ENCODE peak calls at places on chromosomes 13 and 19, in five cellular contexts. One of them, this sample, is unnamed.

GRCh38 chr19:3699071-3699740 is 1.1 kb downstream of the PIP5K1C start:
- DNase-seq in fibroblast of lung: peak; percentile 53
- DNase-seq in aorta: peak; percentile 83
- DNase-seq in body of pancreas: peak; percentile 50
- DNase-seq in Panc1: no peak
- DNase-seq in this sample: peak; percentile 64

GRCh38 chr13:76647550-76647949 is 238.7 kb downstream of the KCTD12 start:
- DNase-seq in body of pancreas: no peak
- DNase-seq in aorta: no peak
- DNase-seq in fibroblast of lung: no peak
- DNase-seq in Panc1: no peak
- DNase-seq in this sample: no peak

GRCh38 chr13:77042566-77043177 is 15.7 kb upstream of the FBXL3 start:
- DNase-seq in aorta: no peak
- DNase-seq in fibroblast of lung: peak; percentile 11
- DNase-seq in Panc1: no peak
- DNase-seq in body of pancreas: no peak
- DNase-seq in this sample: no peak

GRCh38 chr19:3632098-3632497 is 5.5 kb upstream of the CACTIN start:
- DNase-seq in fibroblast of lung: no peak
- DNase-seq in Panc1: no peak
- DNase-seq in body of pancreas: no peak
- DNase-seq in aorta: no peak
- DNase-seq in this sample: no peak

GRCh38 chr13:35927554-35927953 is 203.6 kb downstream of the DCLK1 start:
- DNase-seq in fibroblast of lung: peak; percentile 67
- DNase-seq in aorta: no peak
- DNase-seq in Panc1: peak; percentile 4
- DNase-seq in body of pancreas: no peak
- DNase-seq in this sample: no peak

GRCh38 chr19:35498984-35499383 is 8.7 kb upstream of the KRTDAP start:
- DNase-seq in body of pancreas: no peak
- DNase-seq in aorta: no peak
- DNase-seq in Panc1: no peak
- DNase-seq in fibroblast of lung: no peak
- DNase-seq in this sample: no peak

GRCh38 chr13:42699922-42700321 is 81.5 kb upstream of the FAM216B start:
- DNase-seq in fibroblast of lung: no peak
- DNase-seq in body of pancreas: no peak
- DNase-seq in Panc1: no peak
- DNase-seq in aorta: no peak
- DNase-seq in this sample: no peak

GRCh38 chr19:7869453-7869909 is 4.7 kb downstream of the PRR36 start:
- DNase-seq in Panc1: no peak
- DNase-seq in body of pancreas: peak; percentile 76
- DNase-seq in fibroblast of lung: peak; percentile 25
- DNase-seq in aorta: no peak
- DNase-seq in this sample: no peak

GRCh38 chr13:99119686-99120085 is 81.0 kb upstream of the UBAC2 start:
- DNase-seq in aorta: no peak
- DNase-seq in body of pancreas: no peak
- DNase-seq in Panc1: no peak
- DNase-seq in fibroblast of lung: no peak
- DNase-seq in this sample: no peak

GRCh38 chr19:34274827-34275625 is 20.7 kb downstream of the GARRE1 start:
- DNase-seq in Panc1: no peak
- DNase-seq in body of pancreas: no peak
- DNase-seq in fibroblast of lung: peak; percentile 87
- DNase-seq in aorta: no peak
- DNase-seq in this sample: no peak

GRCh38 chr13:45086484-45086883 is 33.8 kb upstream of the GTF2F2 start:
- DNase-seq in Panc1: no peak
- DNase-seq in body of pancreas: no peak
- DNase-seq in aorta: no peak
- DNase-seq in fibroblast of lung: no peak
- DNase-seq in this sample: no peak

GRCh38 chr13:75359266-75359665 is 122.7 kb downstream of the TBC1D4 start:
- DNase-seq in body of pancreas: no peak
- DNase-seq in fibroblast of lung: peak; percentile 75
- DNase-seq in aorta: no peak
- DNase-seq in Panc1: no peak
- DNase-seq in this sample: no peak

GRCh38 chr19:31292639-31293185 is 56.5 kb downstream of the TSHZ3 start:
- DNase-seq in Panc1: no peak
- DNase-seq in aorta: no peak
- DNase-seq in fibroblast of lung: no peak
- DNase-seq in body of pancreas: no peak
- DNase-seq in this sample: no peak

GRCh38 chr19:44704982-44705381 is 6.0 kb downstream of the CEACAM16 start:
- DNase-seq in body of pancreas: no peak
- DNase-seq in aorta: no peak
- DNase-seq in Panc1: no peak
- DNase-seq in fibroblast of lung: no peak
- DNase-seq in this sample: no peak

GRCh38 chr13:21022056-21022693 is 39.2 kb downstream of the LATS2 start:
- DNase-seq in Panc1: no peak
- DNase-seq in aorta: no peak
- DNase-seq in fibroblast of lung: no peak
- DNase-seq in body of pancreas: no peak
- DNase-seq in this sample: peak; percentile 5
- H3K4me1 ChIP-seq in Panc1: no peaks in the 10 kb centered on the region
- H3K4me1 ChIP-seq in aorta: peaks cover 6% of the 10 kb centered on the region
- H3K4me1 ChIP-seq in fibroblast of lung: peaks cover 8% of the 10 kb centered on the region
- H3K4me1 ChIP-seq in body of pancreas: peaks cover 22% of the 10 kb centered on the region
- H3K4me1 ChIP-seq in this sample: peaks cover 48% of the 10 kb centered on the region

GRCh38 chr19:41328157-41328817 is 18.3 kb downstream of the CCDC97 start:
- DNase-seq in Panc1: no peak
- DNase-seq in fibroblast of lung: peak; percentile 34
- DNase-seq in body of pancreas: no peak
- DNase-seq in aorta: no peak
- DNase-seq in this sample: no peak

GRCh38 chr19:41327499-41328156 is 17.7 kb downstream of the CCDC97 start:
- DNase-seq in Panc1: no peak
- DNase-seq in fibroblast of lung: peak; percentile 22
- DNase-seq in body of pancreas: peak; percentile 88
- DNase-seq in aorta: peak; percentile 86
- DNase-seq in this sample: peak; percentile 78

GRCh38 chr19:41325947-41326706 is 16.2 kb downstream of the CCDC97 start:
- DNase-seq in fibroblast of lung: peak; percentile 40
- DNase-seq in body of pancreas: no peak
- DNase-seq in Panc1: no peak
- DNase-seq in aorta: no peak
- DNase-seq in this sample: no peak

GRCh38 chr19:41325640-41325946 is 15.6 kb downstream of the CCDC97 start:
- DNase-seq in aorta: no peak
- DNase-seq in body of pancreas: no peak
- DNase-seq in fibroblast of lung: no peak
- DNase-seq in Panc1: no peak
- DNase-seq in this sample: no peak

GRCh38 chr19:41327076-41327475 is 17.1 kb downstream of the CCDC97 start:
- DNase-seq in aorta: no peak
- DNase-seq in fibroblast of lung: no peak
- DNase-seq in Panc1: no peak
- DNase-seq in body of pancreas: no peak
- DNase-seq in this sample: no peak
- H3K4me1 ChIP-seq in aorta: no peaks in the 10 kb centered on the region
- H3K4me1 ChIP-seq in fibroblast of lung: peaks cover 53% of the 10 kb centered on the region
- H3K4me1 ChIP-seq in Panc1: peaks cover 49% of the 10 kb centered on the region
- H3K4me1 ChIP-seq in body of pancreas: peaks cover 46% of the 10 kb centered on the region
- H3K4me1 ChIP-seq in this sample: peaks cover 7% of the 10 kb centered on the region

GRCh38 chr13:48232420-48233096 is 448 bp upstream of the ITM2B start:
- DNase-seq in body of pancreas: no peak
- DNase-seq in Panc1: no peak
- DNase-seq in aorta: no peak
- DNase-seq in fibroblast of lung: no peak
- DNase-seq in this sample: no peak
- H3K4me1 ChIP-seq in body of pancreas: peaks cover 43% of the 10 kb centered on the region
- H3K4me1 ChIP-seq in Panc1: peaks cover 31% of the 10 kb centered on the region
- H3K4me1 ChIP-seq in aorta: no peaks in the 10 kb centered on the region
- H3K4me1 ChIP-seq in fibroblast of lung: peaks cover 3% of the 10 kb centered on the region
- H3K4me1 ChIP-seq in this sample: no peaks in the 10 kb centered on the region

DNA sequence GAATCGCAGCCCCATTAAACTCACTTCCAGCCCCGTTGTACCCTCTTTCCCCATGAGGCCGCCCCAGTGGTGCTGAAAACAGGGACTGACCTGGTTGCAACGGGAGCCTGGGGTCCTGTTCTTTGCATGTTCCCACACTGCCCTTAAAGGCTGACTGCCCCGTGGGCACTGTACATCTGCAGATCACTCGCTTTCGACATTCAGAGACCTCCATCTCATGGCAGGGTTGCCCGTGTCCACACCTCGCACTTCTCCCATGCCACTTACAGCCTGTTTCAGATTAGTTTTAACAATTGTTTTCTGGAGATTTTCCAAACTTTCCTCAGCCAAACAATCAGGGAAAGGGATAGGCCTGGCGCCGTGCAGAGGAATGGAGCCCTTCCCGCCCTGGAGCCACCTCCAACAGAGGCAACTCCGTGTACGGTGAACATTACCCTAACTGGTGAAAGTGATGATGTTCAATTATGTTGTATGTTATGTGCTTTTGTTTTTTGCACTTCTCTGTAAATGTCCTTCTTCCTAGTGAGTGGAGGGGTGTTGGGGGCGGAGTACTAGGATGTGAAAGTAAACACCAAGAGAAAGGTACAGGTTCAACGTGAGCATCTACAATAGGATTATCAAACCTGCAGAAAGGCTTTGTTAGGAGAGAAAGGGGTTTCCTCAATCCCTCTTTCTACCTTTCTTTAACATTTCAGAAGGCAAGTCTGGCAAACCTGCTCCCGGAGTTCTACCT is 262.8 kb downstream of the FOXO1 start:
- DNase-seq in aorta: no peak
- DNase-seq in Panc1: no peak
- DNase-seq in body of pancreas: no peak
- DNase-seq in fibroblast of lung: no peak
- DNase-seq in this sample: no peak
- H3K4me1 ChIP-seq in aorta: no peaks in the 10 kb centered on the region
- H3K4me1 ChIP-seq in Panc1: no peaks in the 10 kb centered on the region
- H3K4me1 ChIP-seq in body of pancreas: peaks cover 20% of the 10 kb centered on the region
- H3K4me1 ChIP-seq in fibroblast of lung: peaks cover 20% of the 10 kb centered on the region
- H3K4me1 ChIP-seq in this sample: no peaks in the 10 kb centered on the region

GRCh38 chr19:6590458-6591319 is at the start of gene CD70:
- DNase-seq in fibroblast of lung: no peak
- DNase-seq in Panc1: no peak
- DNase-seq in aorta: no peak
- DNase-seq in body of pancreas: no peak
- DNase-seq in this sample: no peak
- H3K4me1 ChIP-seq in fibroblast of lung: no peaks in the 10 kb centered on the region
- H3K4me1 ChIP-seq in Panc1: peaks cover 6% of the 10 kb centered on the region
- H3K4me1 ChIP-seq in aorta: no peaks in the 10 kb centered on the region
- H3K4me1 ChIP-seq in body of pancreas: peaks cover 8% of the 10 kb centered on the region
- H3K4me1 ChIP-seq in this sample: peaks cover 32% of the 10 kb centered on the region

GRCh38 chr13:52411629-52412028 is 5.7 kb upstream of the THSD1 start:
- DNase-seq in fibroblast of lung: peak; percentile 92
- DNase-seq in Panc1: no peak
- DNase-seq in aorta: no peak
- DNase-seq in body of pancreas: no peak
- DNase-seq in this sample: no peak
- H3K4me1 ChIP-seq in fibroblast of lung: peaks cover 13% of the 10 kb centered on the region
- H3K4me1 ChIP-seq in Panc1: no peaks in the 10 kb centered on the region
- H3K4me1 ChIP-seq in aorta: no peaks in the 10 kb centered on the region
- H3K4me1 ChIP-seq in body of pancreas: no peaks in the 10 kb centered on the region
- H3K4me1 ChIP-seq in this sample: no peaks in the 10 kb centered on the region

GRCh38 chr19:49573451-49573850 is 6.9 kb downstream of the NOSIP start:
- DNase-seq in Panc1: no peak
- DNase-seq in body of pancreas: no peak
- DNase-seq in aorta: no peak
- DNase-seq in fibroblast of lung: no peak
- DNase-seq in this sample: no peak

GRCh38 chr19:49574206-49574755 is 6.1 kb downstream of the NOSIP start:
- DNase-seq in body of pancreas: no peak
- DNase-seq in Panc1: no peak
- DNase-seq in aorta: no peak
- DNase-seq in fibroblast of lung: no peak
- DNase-seq in this sample: no peak

GRCh38 chr19:49570997-49571676 is 9.2 kb downstream of the NOSIP start:
- DNase-seq in Panc1: no peak
- DNase-seq in aorta: no peak
- DNase-seq in fibroblast of lung: no peak
- DNase-seq in body of pancreas: no peak
- DNase-seq in this sample: no peak

GRCh38 chr19:49570138-49570856 is 10.1 kb downstream of the NOSIP start:
- DNase-seq in aorta: no peak
- DNase-seq in fibroblast of lung: peak; percentile 89
- DNase-seq in body of pancreas: peak; percentile 75
- DNase-seq in Panc1: no peak
- DNase-seq in this sample: peak; percentile 67

DNA sequence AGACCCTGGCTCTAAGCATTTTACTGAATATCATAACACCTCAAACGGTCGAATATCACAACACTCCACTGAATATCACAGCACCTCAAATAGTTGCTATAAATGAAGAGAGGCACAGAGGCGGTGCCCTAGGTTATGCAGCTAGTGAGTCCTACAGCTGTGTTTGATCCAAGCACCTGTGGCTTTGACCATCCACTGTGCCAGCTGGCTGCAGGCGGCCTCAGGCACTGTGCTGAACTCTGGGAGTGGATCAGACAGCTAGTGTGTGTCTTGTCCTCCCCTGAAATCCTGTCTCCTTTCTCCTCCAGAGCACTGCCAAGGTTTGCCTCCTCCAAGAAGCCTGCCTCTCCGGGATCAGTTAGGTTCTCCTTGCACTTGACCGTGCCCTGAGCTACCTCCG is 7.3 kb downstream of the NOSIP start:
- DNase-seq in body of pancreas: no peak
- DNase-seq in fibroblast of lung: no peak
- DNase-seq in Panc1: no peak
- DNase-seq in aorta: no peak
- DNase-seq in this sample: no peak
- H3K4me1 ChIP-seq in body of pancreas: peaks cover 29% of the 10 kb centered on the region
- H3K4me1 ChIP-seq in fibroblast of lung: no peaks in the 10 kb centered on the region
- H3K4me1 ChIP-seq in Panc1: peaks cover 7% of the 10 kb centered on the region
- H3K4me1 ChIP-seq in aorta: no peaks in the 10 kb centered on the region
- H3K4me1 ChIP-seq in this sample: no peaks in the 10 kb centered on the region

DNA sequence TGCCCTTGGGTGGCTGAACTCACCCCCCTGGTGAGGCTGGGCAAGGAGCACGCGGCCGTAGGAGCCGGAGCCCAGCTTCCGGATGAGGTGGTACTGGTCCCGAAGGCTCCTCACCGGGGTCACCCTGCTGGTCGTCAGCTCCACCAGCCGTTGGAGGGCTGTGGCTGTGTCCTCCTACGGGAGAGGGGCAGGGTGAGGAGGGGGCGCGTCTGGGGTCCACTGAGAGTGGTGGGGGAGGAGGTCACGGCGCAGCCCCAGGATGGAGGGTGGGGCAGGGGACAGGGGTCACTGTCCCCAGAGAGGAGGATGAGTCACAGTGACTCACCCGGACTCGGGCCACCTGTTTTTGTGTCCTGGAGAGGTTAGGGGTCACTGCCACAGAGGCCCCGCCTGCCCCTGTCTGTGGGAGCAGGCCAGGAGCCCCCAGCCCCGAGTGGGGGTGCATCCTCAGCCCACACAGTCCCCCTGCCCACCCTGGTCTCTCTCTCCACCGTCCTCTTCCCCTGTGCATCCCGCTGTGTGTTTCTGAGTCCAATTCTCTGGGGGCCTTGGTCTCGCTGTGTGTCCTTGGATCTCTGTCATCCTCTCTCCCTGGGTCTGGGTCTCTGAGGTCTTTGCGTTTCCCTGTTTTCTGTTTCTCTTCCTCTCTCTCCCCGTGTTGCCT is 435 bp downstream of the SBK3 start:
- DNase-seq in aorta: no peak
- DNase-seq in body of pancreas: no peak
- DNase-seq in fibroblast of lung: no peak
- DNase-seq in Panc1: no peak
- DNase-seq in this sample: no peak
- H3K4me1 ChIP-seq in aorta: no peaks in the 10 kb centered on the region
- H3K4me1 ChIP-seq in body of pancreas: peaks cover 6% of the 10 kb centered on the region
- H3K4me1 ChIP-seq in fibroblast of lung: peaks cover 29% of the 10 kb centered on the region
- H3K4me1 ChIP-seq in Panc1: peaks cover 47% of the 10 kb centered on the region
- H3K4me1 ChIP-seq in this sample: no peaks in the 10 kb centered on the region

This sample was measured in right atrium auricular region.